ENCODE peak calls at places on chromosomes 12 and 14, in five cellular contexts. M is pancreas; F is CD8-positive, alpha-beta T cell; P is thoracic aorta; B is right cardiac atrium. G is an unnamed sample. For H3K4me1, the result is how much of the 10 kb centered on the place peaks cover.

GRCh38 chr12:47121146-47121545 is 41.4 kb upstream of the AMIGO2 start:
- ATAC-seq in M (no peak), F (no peak), P (no peak), B (no peak), G (no peak)

GRCh38 chr12:113232232-113232615 is 11.0 kb downstream of the TPCN1 start:
- ATAC-seq in M (no peak), F (no peak), P (no peak), B (no peak), G (no peak)

GRCh38 chr12:51625370-51625769 is 34.3 kb downstream of the SCN8A start:
- ATAC-seq in M (peak), F (no peak), P (no peak), B (no peak), G (no peak)

GRCh38 chr12:107759410-107759809 is 1.5 kb downstream of the PRDM4 start:
- ATAC-seq in M (peak), F (no peak), P (no peak), B (no peak), G (no peak)

GRCh38 chr12:111267171-111267570 is 101.7 kb downstream of the PHETA1 start:
- ATAC-seq in M (no peak), F (no peak), P (no peak), B (no peak), G (no peak)

GRCh38 chr12:52741378-52742195 is 35.6 kb downstream of the KRT76 start:
- ATAC-seq in M (peak), F (peak), P (no peak), B (no peak), G (no peak)

GRCh38 chr14:32259368-32260013 is 56.4 kb upstream of the RNU6-8 start:
- ATAC-seq in M (peak), F (no peak), P (no peak), B (no peak), G (no peak)

GRCh38 chr14:75469606-75470237 is 41.9 kb downstream of the JDP2 start:
- ATAC-seq in M (peak), F (no peak), P (no peak), B (no peak), G (peak)

GRCh38 chr12:120783197-120783596 is 57.6 kb downstream of the ACADS start:
- ATAC-seq in M (no peak), F (peak), P (no peak), B (no peak), G (no peak)

GRCh38 chr14:89366580-89367448 is 50.2 kb downstream of the FOXN3 start:
- ATAC-seq in M (peak), F (no peak), P (peak), B (peak), G (peak)

GRCh38 chr14:28703482-28703881 is 63.1 kb upstream of the FOXG1 start:
- ATAC-seq in M (no peak), F (no peak), P (no peak), B (no peak), G (no peak)

GRCh38 chr12:124740691-124741137 is 123.0 kb downstream of the SCARB1 start:
- ATAC-seq in M (peak), F (no peak), P (no peak), B (no peak), G (peak)

GRCh38 chr12:121188227-121188626 is 21.7 kb upstream of the P2RX4 start:
- ATAC-seq in M (no peak), F (no peak), P (no peak), B (no peak), G (no peak)

GRCh38 chr12:10959777-10960176 is 20.7 kb upstream of the TAS2R14 start:
- ATAC-seq in M (no peak), F (peak), P (no peak), B (no peak), G (no peak)

GRCh38 chr12:32502693-32503510 is 103.5 kb downstream of the FGD4 start:
- ATAC-seq in M (peak), F (no peak), P (peak), B (peak), G (peak)

GRCh38 chr14:103298620-103299019 is 35.4 kb upstream of the EIF5 start:
- ATAC-seq in M (no peak), F (no peak), P (no peak), B (no peak), G (no peak)

GRCh38 chr14:99133563-99134332 is 138.2 kb downstream of the BCL11B start:
- ATAC-seq in M (no peak), F (no peak), P (no peak), B (peak), G (no peak)

GRCh38 chr12:5872745-5873144 is 72.3 kb downstream of the ANO2 start:
- ATAC-seq in M (no peak), F (no peak), P (no peak), B (no peak), G (no peak)

GRCh38 chr12:32483499-32483898 is 84.1 kb downstream of the FGD4 start:
- ATAC-seq in M (peak), F (no peak), P (no peak), B (peak), G (peak)

GRCh38 chr12:64560395-64561301 is 49.6 kb upstream of the RASSF3 start:
- ATAC-seq in M (peak), F (no peak), P (no peak), B (peak), G (peak)

GRCh38 chr14:52951730-52952481 is 1.1 kb upstream of the FERMT2 start:
- ATAC-seq in M (peak), F (no peak), P (no peak), B (peak), G (peak)

GRCh38 chr14:33908540-33909223 is 42.2 kb downstream of the EGLN3 start:
- ATAC-seq in M (no peak), F (no peak), P (no peak), B (peak), G (no peak)

GRCh38 chr14:93675651-93676050 is 112.6 kb downstream of the PRIMA1 start:
- ATAC-seq in M (no peak), F (no peak), P (no peak), B (peak), G (no peak)

GRCh38 chr14:56760164-56760914 is 49.9 kb downstream of the OTX2 start:
- ATAC-seq in M (no peak), F (no peak), P (no peak), B (no peak), G (no peak)

GRCh38 chr12:104471336-104471735 is 14.6 kb downstream of the CHST11 start:
- ATAC-seq in M (no peak), F (no peak), P (no peak), B (no peak), G (no peak)
- H3K4me1 ChIP-seq in M (under half), F (half or more), P (under half), B (under half), G (under half)

GRCh38 chr14:61382842-61383241 is 61.5 kb downstream of the PRKCH start:
- ATAC-seq in M (no peak), F (no peak), P (no peak), B (no peak), G (no peak)

GRCh38 chr14:61380984-61381383 is 59.6 kb downstream of the PRKCH start:
- ATAC-seq in M (no peak), F (peak), P (no peak), B (no peak), G (no peak)

GRCh38 chr14:61376314-61376713 is 54.9 kb downstream of the PRKCH start:
- ATAC-seq in M (no peak), F (no peak), P (no peak), B (no peak), G (no peak)

GRCh38 chr14:61381589-61381988 is 60.2 kb downstream of the PRKCH start:
- ATAC-seq in M (peak), F (no peak), P (no peak), B (no peak), G (no peak)

DNA sequence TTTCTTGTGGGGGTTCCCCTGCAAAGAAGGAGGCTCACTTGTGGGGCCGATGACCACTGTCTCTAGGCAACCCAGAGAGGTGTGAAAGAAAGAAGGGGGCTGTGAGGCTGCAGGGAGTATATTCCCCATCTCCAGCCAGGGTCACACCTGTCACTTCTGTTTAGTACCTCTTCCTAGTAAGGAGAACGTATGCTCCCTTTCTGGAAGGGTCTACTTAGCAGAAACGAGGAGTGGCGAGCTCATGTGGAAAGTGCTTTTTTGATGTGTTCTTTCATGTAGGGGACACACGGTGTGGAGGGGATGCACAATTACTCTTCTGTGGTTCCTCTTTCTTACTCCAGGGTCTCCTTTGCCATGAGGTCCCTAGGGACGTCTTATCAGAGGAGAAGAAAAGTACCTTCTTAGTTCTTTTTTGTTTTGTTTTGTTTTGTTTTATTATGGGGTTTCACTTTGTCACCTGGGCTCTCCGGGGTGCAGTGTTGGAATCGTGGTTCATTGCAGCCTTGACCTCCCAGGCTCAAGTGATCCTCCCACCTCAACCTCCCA is 58.3 kb downstream of the PRKCH start:
- ATAC-seq in M (no peak), F (peak), P (no peak), B (no peak), G (no peak)
- H3K4me1 ChIP-seq in M (under half), F (half or more), P (under half), B (under half), G (under half)

GRCh38 chr12:76264617-76265016 is 83.6 kb downstream of the BBS10 start:
- ATAC-seq in M (no peak), F (no peak), P (no peak), B (no peak), G (peak)
- H3K4me1 ChIP-seq in M (under half), F (under half), P (under half), B (under half), G (under half)

GRCh38 chr14:35402323-35403084 is 2.0 kb downstream of the NFKBIA start:
- ATAC-seq in M (no peak), F (no peak), P (no peak), B (no peak), G (no peak)
- H3K4me1 ChIP-seq in M (under half), F (half or more), P (under half), B (under half), G (half or more)

DNA sequence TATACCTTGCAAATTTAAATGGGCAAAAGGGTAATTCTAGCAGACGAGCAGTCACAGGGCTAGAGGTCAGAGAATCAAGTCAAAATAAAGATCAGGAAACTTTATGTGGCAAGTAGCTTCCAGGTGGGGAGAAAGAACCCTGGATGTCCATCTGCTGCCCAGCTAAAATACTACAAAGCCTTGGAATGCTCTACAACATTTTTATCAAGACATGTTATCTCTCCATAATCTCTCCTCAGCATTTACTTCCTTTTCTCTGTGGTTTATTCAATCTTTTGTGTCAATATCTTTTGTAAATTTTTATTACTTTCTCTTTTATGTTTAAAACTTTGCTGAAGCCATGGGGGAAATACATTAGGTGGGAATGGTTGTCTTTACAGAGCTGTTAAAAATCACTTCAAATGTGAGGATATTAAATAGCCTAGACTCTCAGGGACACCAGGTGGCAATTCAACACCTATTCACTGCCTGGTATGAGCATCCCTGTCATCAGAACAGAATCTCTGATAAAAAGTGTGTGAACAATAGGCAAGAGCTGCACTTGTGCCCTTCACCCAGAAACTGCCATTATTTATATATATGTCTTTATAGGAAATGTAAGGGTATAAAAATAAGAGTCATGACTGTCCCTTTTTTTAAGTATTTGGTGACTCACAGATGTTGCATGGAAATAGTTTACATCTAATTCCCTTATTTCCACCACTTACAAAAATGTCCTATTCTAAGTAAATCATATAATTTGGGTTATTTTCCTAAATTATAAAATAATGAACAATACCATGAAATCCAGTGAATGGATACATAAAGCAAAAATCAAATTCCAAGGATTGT is 152.9 kb downstream of the EPS8 start:
- ATAC-seq in M (no peak), F (no peak), P (no peak), B (no peak), G (no peak)
- H3K4me1 ChIP-seq in M (under half), F (under half), P (under half), B (under half), G (under half)

DNA sequence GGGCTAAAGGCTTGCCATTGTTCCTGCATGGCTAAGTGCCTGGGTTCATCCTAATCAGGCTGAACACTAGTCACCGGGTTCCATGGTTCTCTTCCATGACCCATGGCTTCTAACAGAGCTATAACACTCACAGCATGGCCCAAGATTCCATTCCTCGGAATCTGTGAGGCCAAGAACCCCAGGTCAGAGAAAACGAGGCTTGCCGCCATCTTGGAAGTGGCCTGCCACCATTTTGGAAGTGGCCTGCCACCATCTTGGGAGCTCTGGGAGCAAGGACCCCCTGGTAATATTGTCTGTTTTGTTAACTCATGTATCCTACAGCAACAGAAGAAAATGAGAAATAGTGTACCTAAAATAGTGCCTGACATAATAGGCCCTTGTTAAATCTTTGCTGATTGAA is 92.7 kb downstream of the ADAMTS20 start:
- ATAC-seq in M (no peak), F (no peak), P (no peak), B (no peak), G (no peak)
- H3K4me1 ChIP-seq in M (under half), F (under half), P (under half), B (under half), G (under half)

DNA sequence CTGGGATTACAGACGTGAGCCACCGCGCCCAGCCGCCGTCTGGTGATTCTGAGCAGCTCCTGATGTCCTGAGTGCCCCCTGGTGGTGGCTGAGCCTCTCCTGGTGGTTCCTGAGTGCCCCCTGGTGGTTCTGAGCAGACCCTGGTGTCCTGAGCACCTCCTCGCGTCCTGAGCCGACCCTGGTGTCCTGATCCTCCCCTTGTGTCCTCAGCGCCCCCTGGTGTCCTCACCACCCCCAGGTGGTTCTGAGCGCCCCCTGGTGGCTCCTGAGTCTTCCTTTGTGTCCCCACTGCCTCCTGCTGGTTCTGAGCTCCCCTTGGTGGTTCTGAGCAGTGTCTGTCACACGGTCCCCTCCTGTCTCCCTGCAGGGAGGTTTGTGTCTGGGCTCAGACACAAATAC is 1304.9 kb downstream of the TMEM121 start:
- ATAC-seq in M (no peak), F (peak), P (no peak), B (no peak), G (no peak)
- H3K4me1 ChIP-seq in M (under half), F (under half), P (under half), B (under half), G (under half)

GRCh38 chr12:62751844-62752155 is 183.2 kb downstream of the PPM1H start:
- ATAC-seq in M (no peak), F (no peak), P (no peak), B (no peak), G (no peak)

GRCh38 chr12:62754706-62755105 is 180.2 kb downstream of the PPM1H start:
- ATAC-seq in M (no peak), F (no peak), P (no peak), B (no peak), G (no peak)

GRCh38 chr12:62749586-62749985 is 185.4 kb downstream of the PPM1H start:
- ATAC-seq in M (no peak), F (no peak), P (no peak), B (no peak), G (no peak)

GRCh38 chr12:62757048-62757447 is 177.9 kb downstream of the PPM1H start:
- ATAC-seq in M (no peak), F (no peak), P (no peak), B (no peak), G (no peak)

DNA sequence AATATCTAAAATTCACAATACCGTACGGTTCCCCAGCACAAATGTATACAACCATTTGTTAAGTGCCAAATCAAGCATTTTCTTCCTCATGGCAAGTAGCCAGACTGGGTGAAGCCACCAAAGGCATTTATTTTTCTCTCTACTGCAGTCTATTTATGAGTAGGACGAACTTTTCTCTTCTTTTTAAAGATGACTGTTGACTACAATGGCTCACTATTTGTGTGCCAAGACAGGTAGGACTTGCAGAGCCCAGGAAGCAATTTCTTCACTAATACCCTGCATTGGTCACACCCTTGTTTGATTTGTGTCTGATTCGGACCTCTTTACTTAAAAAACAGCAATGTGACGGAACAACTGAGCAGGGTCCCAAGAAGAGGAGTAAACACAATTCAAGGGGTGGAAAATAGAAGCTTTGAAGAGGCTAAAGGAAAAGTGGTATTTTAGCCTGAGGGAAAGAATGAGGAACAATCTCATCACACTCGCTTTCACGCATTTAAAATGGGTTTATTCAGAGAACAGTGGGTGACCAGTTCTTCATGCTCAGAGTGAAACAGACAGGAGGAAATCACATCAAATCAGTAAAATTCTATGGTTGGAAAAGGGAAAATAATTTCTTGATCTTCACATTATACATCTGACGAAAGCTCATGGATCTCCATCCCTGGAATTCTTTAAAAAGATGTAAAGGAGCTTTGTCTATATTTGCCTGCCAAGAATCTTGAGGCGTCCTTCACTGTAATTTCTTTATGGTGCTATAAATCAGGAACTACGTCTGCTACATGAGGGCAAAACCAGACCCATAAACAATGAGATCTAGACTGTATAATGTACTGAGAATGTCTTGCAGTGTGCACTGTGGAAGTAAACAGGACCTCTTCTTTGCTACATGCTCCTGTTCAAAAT is 183.8 kb downstream of the PPM1H start:
- ATAC-seq in M (peak), F (no peak), P (no peak), B (no peak), G (no peak)
- H3K4me1 ChIP-seq in M (under half), F (under half), P (under half), B (under half), G (under half)

GRCh38 chr12:25546318-25546717 is 6.8 kb downstream of the LMNTD1 start:
- ATAC-seq in M (no peak), F (no peak), P (no peak), B (no peak), G (no peak)
- H3K4me1 ChIP-seq in M (under half), F (under half), P (under half), B (under half), G (under half)

G was measured in gastroesophageal sphincter.